ENCODE peak calls at places on chromosome 1, in six cellular contexts. K, P, H, D, A and T are unnamed samples.

GRCh38 chr1:110857964-110858948 is 14.7 kb upstream of the CD53 start:
- DNase-seq in K (no peak), P (no peak), H (no peak), D (no peak), A (no peak), T (no peak)

GRCh38 chr1:210688482-210689233 is 360.0 kb downstream of the HHAT start:
- DNase-seq in K (no peak), P (no peak), H (no peak), D (peak; percentile 1), A (no peak), T (peak; percentile 10)

GRCh38 chr1:3068400-3069361 is at the start of gene PRDM16:
- DNase-seq in K (no peak), P (no peak), H (peak; percentile 29), D (peak; percentile 12), A (peak; percentile 60), T (peak; percentile 43)

GRCh38 chr1:16164821-16165364 is 9.0 kb upstream of the EPHA2 start:
- DNase-seq in K (no peak), P (no peak), H (no peak), D (no peak), A (no peak), T (no peak)

GRCh38 chr1:207898836-207899235 is 12.1 kb downstream of the CD34 start:
- DNase-seq in K (no peak), P (no peak), H (no peak), D (no peak), A (no peak), T (no peak)

GRCh38 chr1:97632075-97632474 is 288.8 kb downstream of the DPYD start:
- DNase-seq in K (no peak), P (no peak), H (no peak), D (peak; percentile 30), A (no peak), T (no peak)

GRCh38 chr1:58841455-58841854 is 57.6 kb upstream of the JUN start:
- DNase-seq in K (no peak), P (peak; percentile 9), H (no peak), D (peak; percentile 19), A (no peak), T (no peak)

GRCh38 chr1:109116286-109116685 is 2.4 kb downstream of the ELAPOR1 start:
- DNase-seq in K (no peak), P (no peak), H (no peak), D (no peak), A (no peak), T (no peak)

GRCh38 chr1:247316590-247317197 is 15.0 kb downstream of the ZNF496 start:
- DNase-seq in K (no peak), P (no peak), H (no peak), D (no peak), A (no peak), T (no peak)

GRCh38 chr1:220485131-220485530 is 42.8 kb upstream of the MARK1 start:
- DNase-seq in K (no peak), P (no peak), H (no peak), D (no peak), A (no peak), T (no peak)

GRCh38 chr1:23198373-23198772 is 18.9 kb downstream of the HTR1D start:
- DNase-seq in K (no peak), P (no peak), H (no peak), D (peak; percentile 91), A (no peak), T (peak; percentile 98)

GRCh38 chr1:225911207-225912130 is 12.6 kb downstream of the PYCR2 start:
- DNase-seq in K (peak; percentile 66), P (peak; percentile 77), H (peak; percentile 92), D (peak; percentile 37), A (peak; percentile 81), T (peak; percentile 36)

GRCh38 chr1:4052657-4053056 is 152.6 kb upstream of the C1orf174 start:
- DNase-seq in K (no peak), P (no peak), H (no peak), D (no peak), A (no peak), T (no peak)

GRCh38 chr1:177442580-177442979 is 271.8 kb downstream of the BRINP2 start:
- DNase-seq in K (no peak), P (no peak), H (no peak), D (no peak), A (no peak), T (no peak)

GRCh38 chr1:32770741-32771548 is 46.2 kb downstream of the YARS1 start:
- DNase-seq in K (no peak), P (no peak), H (peak; percentile 49), D (no peak), A (no peak), T (no peak)

GRCh38 chr1:93904228-93904627 is 5.0 kb downstream of the GCLM start:
- DNase-seq in K (no peak), P (no peak), H (no peak), D (no peak), A (no peak), T (no peak)

GRCh38 chr1:199113265-199113869 is 474.5 kb downstream of the PTPRC start:
- DNase-seq in K (peak; percentile 50), P (peak; percentile 48), H (peak; percentile 85), D (peak; percentile 80), A (peak; percentile 29), T (peak; percentile 67)

GRCh38 chr1:147185442-147185841 is 13.2 kb upstream of the PRKAB2 start:
- DNase-seq in K (no peak), P (no peak), H (no peak), D (no peak), A (no peak), T (no peak)

GRCh38 chr1:25875856-25876692 is 566 bp upstream of the PAQR7 start:
- DNase-seq in K (no peak), P (no peak), H (peak; percentile 65), D (no peak), A (no peak), T (no peak)